ENCODE peak calls at places on chromosomes 1 and 21, in seven cellular contexts. One of them, this sample, is unnamed.

GRCh38 chr1:30232288-30232899 is 491.0 kb downstream of the MATN1 start:
- DNase-seq in SK-N-DZ: no peak
- DNase-seq in mesenteric fat pad: no peak
- DNase-seq in bronchial epithelial cell: peak
- DNase-seq in H7: peak
- DNase-seq in fibroblast of the conjunctiva: no peak
- DNase-seq in KG1: no peak
- DNase-seq in this sample: no peak

GRCh38 chr1:99808391-99809115 is 41.6 kb upstream of the AGL start:
- DNase-seq in fibroblast of the conjunctiva: peak
- DNase-seq in H7: peak
- DNase-seq in KG1: peak
- DNase-seq in SK-N-DZ: peak
- DNase-seq in mesenteric fat pad: no peak
- DNase-seq in bronchial epithelial cell: peak
- DNase-seq in this sample: no peak

GRCh38 chr1:212133319-212133718 is 97.8 kb downstream of the DTL start:
- DNase-seq in bronchial epithelial cell: no peak
- DNase-seq in SK-N-DZ: no peak
- DNase-seq in KG1: no peak
- DNase-seq in fibroblast of the conjunctiva: no peak
- DNase-seq in mesenteric fat pad: no peak
- DNase-seq in H7: no peak
- DNase-seq in this sample: no peak

GRCh38 chr1:48123647-48124046 is 98.9 kb upstream of the SLC5A9 start:
- DNase-seq in mesenteric fat pad: no peak
- DNase-seq in SK-N-DZ: no peak
- DNase-seq in H7: no peak
- DNase-seq in fibroblast of the conjunctiva: no peak
- DNase-seq in KG1: no peak
- DNase-seq in bronchial epithelial cell: no peak
- DNase-seq in this sample: no peak

GRCh38 chr1:182677393-182678098 is 6.8 kb downstream of the RGS8 start:
- DNase-seq in KG1: no peak
- DNase-seq in fibroblast of the conjunctiva: no peak
- DNase-seq in bronchial epithelial cell: no peak
- DNase-seq in SK-N-DZ: no peak
- DNase-seq in H7: no peak
- DNase-seq in mesenteric fat pad: no peak
- DNase-seq in this sample: no peak

GRCh38 chr1:155179107-155180031 is 5.7 kb downstream of the TRIM46 start:
- DNase-seq in fibroblast of the conjunctiva: no peak
- DNase-seq in H7: peak
- DNase-seq in mesenteric fat pad: peak
- DNase-seq in SK-N-DZ: no peak
- DNase-seq in KG1: no peak
- DNase-seq in bronchial epithelial cell: no peak
- DNase-seq in this sample: no peak

GRCh38 chr1:182263706-182264105 is 127.9 kb downstream of the GLUL start:
- DNase-seq in KG1: no peak
- DNase-seq in mesenteric fat pad: no peak
- DNase-seq in fibroblast of the conjunctiva: no peak
- DNase-seq in SK-N-DZ: no peak
- DNase-seq in H7: no peak
- DNase-seq in bronchial epithelial cell: peak
- DNase-seq in this sample: no peak

GRCh38 chr1:18325151-18325550 is 155.6 kb upstream of the KLHDC7A start:
- DNase-seq in fibroblast of the conjunctiva: no peak
- DNase-seq in bronchial epithelial cell: no peak
- DNase-seq in SK-N-DZ: no peak
- DNase-seq in KG1: no peak
- DNase-seq in H7: no peak
- DNase-seq in mesenteric fat pad: no peak
- DNase-seq in this sample: no peak

GRCh38 chr1:147527941-147528936 is 13.1 kb upstream of the BCL9 start:
- DNase-seq in fibroblast of the conjunctiva: no peak
- DNase-seq in SK-N-DZ: no peak
- DNase-seq in H7: no peak
- DNase-seq in KG1: no peak
- DNase-seq in mesenteric fat pad: no peak
- DNase-seq in bronchial epithelial cell: no peak
- DNase-seq in this sample: no peak

GRCh38 chr1:204190212-204191211 is 5.8 kb downstream of the KISS1 start:
- DNase-seq in KG1: peak
- DNase-seq in fibroblast of the conjunctiva: no peak
- DNase-seq in mesenteric fat pad: no peak
- DNase-seq in SK-N-DZ: no peak
- DNase-seq in H7: peak
- DNase-seq in bronchial epithelial cell: peak
- DNase-seq in this sample: no peak

GRCh38 chr1:41282679-41283317 is 40.7 kb upstream of the SCMH1 start:
- DNase-seq in KG1: no peak
- DNase-seq in bronchial epithelial cell: peak
- DNase-seq in fibroblast of the conjunctiva: no peak
- DNase-seq in mesenteric fat pad: no peak
- DNase-seq in SK-N-DZ: peak
- DNase-seq in H7: peak
- DNase-seq in this sample: no peak

GRCh38 chr1:44803312-44804095 is 3.3 kb downstream of the PLK3 start:
- DNase-seq in H7: peak
- DNase-seq in SK-N-DZ: no peak
- DNase-seq in bronchial epithelial cell: no peak
- DNase-seq in mesenteric fat pad: no peak
- DNase-seq in KG1: no peak
- DNase-seq in fibroblast of the conjunctiva: no peak
- DNase-seq in this sample: peak

GRCh38 chr1:234608720-234609527 is 1.1 kb downstream of the IRF2BP2 start:
- DNase-seq in mesenteric fat pad: no peak
- DNase-seq in KG1: no peak
- DNase-seq in bronchial epithelial cell: no peak
- DNase-seq in fibroblast of the conjunctiva: no peak
- DNase-seq in H7: peak
- DNase-seq in SK-N-DZ: no peak
- DNase-seq in this sample: peak

GRCh38 chr1:22442212-22442894 is 9.3 kb upstream of the ZBTB40 start:
- DNase-seq in H7: no peak
- DNase-seq in KG1: no peak
- DNase-seq in bronchial epithelial cell: no peak
- DNase-seq in mesenteric fat pad: no peak
- DNase-seq in SK-N-DZ: no peak
- DNase-seq in fibroblast of the conjunctiva: no peak
- DNase-seq in this sample: no peak

GRCh38 chr1:3101127-3101939 is 32.3 kb downstream of the PRDM16 start:
- DNase-seq in SK-N-DZ: no peak
- DNase-seq in bronchial epithelial cell: no peak
- DNase-seq in fibroblast of the conjunctiva: no peak
- DNase-seq in H7: no peak
- DNase-seq in mesenteric fat pad: no peak
- DNase-seq in KG1: no peak
- DNase-seq in this sample: no peak

GRCh38 chr1:246417152-246417812 is 89.8 kb downstream of the SMYD3 start:
- DNase-seq in H7: no peak
- DNase-seq in mesenteric fat pad: no peak
- DNase-seq in KG1: no peak
- DNase-seq in fibroblast of the conjunctiva: peak
- DNase-seq in bronchial epithelial cell: peak
- DNase-seq in SK-N-DZ: no peak
- DNase-seq in this sample: no peak

GRCh38 chr1:55554611-55555010 is 339.4 kb upstream of the USP24 start:
- DNase-seq in KG1: no peak
- DNase-seq in SK-N-DZ: peak
- DNase-seq in H7: no peak
- DNase-seq in fibroblast of the conjunctiva: no peak
- DNase-seq in bronchial epithelial cell: no peak
- DNase-seq in mesenteric fat pad: no peak
- DNase-seq in this sample: no peak

GRCh38 chr1:111190931-111191451 is 9.5 kb downstream of the DENND2D start:
- DNase-seq in H7: peak
- DNase-seq in KG1: no peak
- DNase-seq in mesenteric fat pad: no peak
- DNase-seq in bronchial epithelial cell: no peak
- DNase-seq in SK-N-DZ: no peak
- DNase-seq in fibroblast of the conjunctiva: peak
- DNase-seq in this sample: no peak

GRCh38 chr1:230359992-230360391 is 66.1 kb downstream of the PGBD5 start:
- DNase-seq in KG1: no peak
- DNase-seq in fibroblast of the conjunctiva: peak
- DNase-seq in mesenteric fat pad: no peak
- DNase-seq in bronchial epithelial cell: peak
- DNase-seq in H7: no peak
- DNase-seq in SK-N-DZ: no peak
- DNase-seq in this sample: no peak

GRCh38 chr1:160124709-160125478 is 9.3 kb downstream of the ATP1A2 start:
- DNase-seq in KG1: no peak
- DNase-seq in bronchial epithelial cell: peak
- DNase-seq in H7: peak
- DNase-seq in fibroblast of the conjunctiva: peak
- DNase-seq in SK-N-DZ: no peak
- DNase-seq in mesenteric fat pad: no peak
- DNase-seq in this sample: no peak

GRCh38 chr1:229885568-229886495 is 181.2 kb upstream of the GALNT2 start:
- DNase-seq in KG1: no peak
- DNase-seq in bronchial epithelial cell: no peak
- DNase-seq in fibroblast of the conjunctiva: no peak
- DNase-seq in mesenteric fat pad: no peak
- DNase-seq in SK-N-DZ: no peak
- DNase-seq in H7: peak
- DNase-seq in this sample: no peak

GRCh38 chr1:2353215-2353906 is 38.0 kb downstream of the MORN1 start:
- DNase-seq in bronchial epithelial cell: no peak
- DNase-seq in mesenteric fat pad: no peak
- DNase-seq in H7: no peak
- DNase-seq in fibroblast of the conjunctiva: no peak
- DNase-seq in SK-N-DZ: no peak
- DNase-seq in KG1: no peak
- DNase-seq in this sample: peak

GRCh38 chr1:205504311-205505075 is at the start of gene CDK18:
- DNase-seq in SK-N-DZ: no peak
- DNase-seq in bronchial epithelial cell: peak
- DNase-seq in fibroblast of the conjunctiva: no peak
- DNase-seq in mesenteric fat pad: no peak
- DNase-seq in KG1: no peak
- DNase-seq in H7: peak
- DNase-seq in this sample: peak

GRCh38 chr1:42209516-42210370 is 45.2 kb upstream of the GUCA2A start:
- DNase-seq in fibroblast of the conjunctiva: peak
- DNase-seq in KG1: no peak
- DNase-seq in SK-N-DZ: peak
- DNase-seq in mesenteric fat pad: no peak
- DNase-seq in bronchial epithelial cell: no peak
- DNase-seq in H7: no peak
- DNase-seq in this sample: no peak

GRCh38 chr1:185917646-185918045 is 183.5 kb downstream of the HMCN1 start:
- DNase-seq in mesenteric fat pad: no peak
- DNase-seq in KG1: no peak
- DNase-seq in H7: peak
- DNase-seq in bronchial epithelial cell: peak
- DNase-seq in SK-N-DZ: no peak
- DNase-seq in fibroblast of the conjunctiva: no peak
- DNase-seq in this sample: no peak

GRCh38 chr21:42463861-42464515 is 32.0 kb downstream of the RSPH1 start:
- DNase-seq in KG1: peak
- DNase-seq in mesenteric fat pad: no peak
- DNase-seq in H7: peak
- DNase-seq in fibroblast of the conjunctiva: no peak
- DNase-seq in bronchial epithelial cell: peak
- DNase-seq in SK-N-DZ: peak
- DNase-seq in this sample: peak

GRCh38 chr1:152546704-152547103 is 19.9 kb downstream of the LCE3E start:
- DNase-seq in SK-N-DZ: no peak
- DNase-seq in mesenteric fat pad: no peak
- DNase-seq in fibroblast of the conjunctiva: no peak
- DNase-seq in H7: no peak
- DNase-seq in KG1: no peak
- DNase-seq in bronchial epithelial cell: no peak
- DNase-seq in this sample: no peak

GRCh38 chr21:32064511-32064910 is 191.7 kb downstream of the HUNK start:
- DNase-seq in H7: no peak
- DNase-seq in fibroblast of the conjunctiva: no peak
- DNase-seq in mesenteric fat pad: peak
- DNase-seq in KG1: no peak
- DNase-seq in SK-N-DZ: no peak
- DNase-seq in bronchial epithelial cell: no peak
- DNase-seq in this sample: no peak

GRCh38 chr1:108096089-108096488 is 104.1 kb downstream of the SLC25A24 start:
- DNase-seq in KG1: no peak
- DNase-seq in SK-N-DZ: peak
- DNase-seq in H7: no peak
- DNase-seq in bronchial epithelial cell: no peak
- DNase-seq in mesenteric fat pad: no peak
- DNase-seq in fibroblast of the conjunctiva: no peak
- DNase-seq in this sample: no peak

GRCh38 chr1:220281159-220281574 is 8.9 kb upstream of the RAB3GAP2 start:
- DNase-seq in fibroblast of the conjunctiva: peak
- DNase-seq in SK-N-DZ: no peak
- DNase-seq in H7: peak
- DNase-seq in bronchial epithelial cell: peak
- DNase-seq in KG1: no peak
- DNase-seq in mesenteric fat pad: no peak
- DNase-seq in this sample: no peak

GRCh38 chr21:42583150-42583991 is 69.7 kb downstream of the SLC37A1 start:
- DNase-seq in KG1: no peak
- DNase-seq in mesenteric fat pad: peak
- DNase-seq in bronchial epithelial cell: no peak
- DNase-seq in SK-N-DZ: no peak
- DNase-seq in H7: no peak
- DNase-seq in fibroblast of the conjunctiva: no peak
- DNase-seq in this sample: no peak

GRCh38 chr1:246415028-246415427 is 92.1 kb downstream of the SMYD3 start:
- DNase-seq in fibroblast of the conjunctiva: no peak
- DNase-seq in KG1: no peak
- DNase-seq in mesenteric fat pad: no peak
- DNase-seq in H7: no peak
- DNase-seq in SK-N-DZ: no peak
- DNase-seq in bronchial epithelial cell: no peak
- DNase-seq in this sample: no peak

GRCh38 chr1:235708390-235708962 is 58.9 kb upstream of the GNG4 start:
- DNase-seq in bronchial epithelial cell: peak
- DNase-seq in SK-N-DZ: no peak
- DNase-seq in KG1: no peak
- DNase-seq in mesenteric fat pad: no peak
- DNase-seq in fibroblast of the conjunctiva: no peak
- DNase-seq in H7: no peak
- DNase-seq in this sample: no peak

GRCh38 chr21:36478941-36479340 is 981 bp downstream of the CLDN14 start:
- DNase-seq in H7: peak
- DNase-seq in KG1: no peak
- DNase-seq in fibroblast of the conjunctiva: no peak
- DNase-seq in mesenteric fat pad: no peak
- DNase-seq in SK-N-DZ: no peak
- DNase-seq in bronchial epithelial cell: peak
- DNase-seq in this sample: no peak

GRCh38 chr1:117171900-117172501 is 38.7 kb downstream of the VTCN1 start:
- DNase-seq in mesenteric fat pad: no peak
- DNase-seq in H7: no peak
- DNase-seq in fibroblast of the conjunctiva: peak
- DNase-seq in bronchial epithelial cell: peak
- DNase-seq in SK-N-DZ: no peak
- DNase-seq in KG1: no peak
- DNase-seq in this sample: peak